ENCODE peak calls at places on chromosome 12, in six cellular contexts. A, I, H, K, V and Q are unnamed samples.
A peak's percentile ranks its signal among the peaks of the same experiment; 100 is the strongest.

GRCh38 chr12:10031318-10031717 is 836 bp downstream of the CLEC9A start:
- DNase-seq in H (no peak), K (no peak), A (no peak), V (peak; percentile 77), I (no peak), Q (no peak)

GRCh38 chr12:67077617-67078016 is 191.5 kb upstream of the CAND1 start:
- DNase-seq in I (no peak), A (no peak), V (no peak), H (no peak), K (no peak), Q (no peak)

GRCh38 chr12:29066061-29066588 is 83.0 kb upstream of the FAR2 start:
- DNase-seq in I (no peak), A (no peak), V (peak; percentile 32), K (no peak), H (no peak), Q (no peak)

GRCh38 chr12:128365831-128366231 is 98.9 kb downstream of the TMEM132C start:
- DNase-seq in H (no peak), V (no peak), I (no peak), K (peak; percentile 26), A (no peak), Q (no peak)

GRCh38 chr12:111450676-111451075 is 45.0 kb downstream of the SH2B3 start:
- DNase-seq in A (no peak), K (no peak), I (no peak), V (no peak), H (no peak), Q (no peak)

GRCh38 chr12:544142-544541 is 84.4 kb downstream of the B4GALNT3 start:
- DNase-seq in I (no peak), K (no peak), H (no peak), V (no peak), A (no peak), Q (no peak)

GRCh38 chr12:84969226-84969625 is 56.6 kb upstream of the SLC6A15 start:
- DNase-seq in V (no peak), I (no peak), A (no peak), K (no peak), H (no peak), Q (no peak)

GRCh38 chr12:105852958-105853357 is 285.8 kb downstream of the NUAK1 start:
- DNase-seq in I (no peak), H (no peak), V (no peak), K (no peak), A (no peak), Q (no peak)

GRCh38 chr12:122928891-122929538 is 33.1 kb upstream of the VPS37B start:
- DNase-seq in I (no peak), A (no peak), K (no peak), H (no peak), V (no peak), Q (no peak)

GRCh38 chr12:53295891-53296219 is 513 bp downstream of the PFDN5 start:
- DNase-seq in H (no peak), V (no peak), K (no peak), I (no peak), A (no peak), Q (no peak)

GRCh38 chr12:112165624-112166023 is 40.3 kb downstream of the TRAFD1 start:
- DNase-seq in I (no peak), H (no peak), V (no peak), K (no peak), A (no peak), Q (no peak)

GRCh38 chr12:110254971-110255540 is 26.0 kb upstream of the ATP2A2 start:
- DNase-seq in K (no peak), V (no peak), I (no peak), A (no peak), H (no peak), Q (no peak)

GRCh38 chr12:40691913-40692616 is at the start of gene CNTN1:
- DNase-seq in H (no peak), A (no peak), K (no peak), V (no peak), I (no peak), Q (peak; percentile 95)

GRCh38 chr12:45477526-45477925 is 252.0 kb upstream of the ARID2 start:
- DNase-seq in K (no peak), I (no peak), A (peak; percentile 3), H (no peak), V (no peak), Q (no peak)

GRCh38 chr12:22626429-22626828 is 1.5 kb downstream of the ETNK1 start:
- DNase-seq in K (no peak), V (no peak), H (no peak), A (peak; percentile 10), I (no peak), Q (no peak)

GRCh38 chr12:91923864-91924263 is 221.8 kb downstream of the BTG1 start:
- DNase-seq in K (no peak), I (no peak), A (no peak), V (no peak), H (no peak), Q (no peak)

GRCh38 chr12:58310368-58310767 is 369.0 kb downstream of the ATP23 start:
- DNase-seq in K (no peak), H (no peak), I (no peak), V (no peak), A (no peak), Q (no peak)

GRCh38 chr12:113251404-113252070 is 30.3 kb downstream of the TPCN1 start:
- DNase-seq in I (no peak), K (no peak), H (no peak), V (no peak), A (no peak), Q (no peak)

GRCh38 chr12:109113661-109114321 is 2.6 kb upstream of the ACACB start:
- DNase-seq in I (no peak), V (no peak), K (no peak), A (no peak), H (no peak), Q (no peak)

GRCh38 chr12:68350753-68351152 is 18.6 kb upstream of the MDM1 start:
- DNase-seq in I (no peak), V (no peak), A (no peak), K (no peak), H (no peak), Q (no peak)

GRCh38 chr12:13347241-13348043 is 150.9 kb downstream of the EMP1 start:
- DNase-seq in K (no peak), A (peak; percentile 71), H (no peak), V (no peak), I (no peak), Q (no peak)

GRCh38 chr12:125193798-125194562 is 128.7 kb downstream of the AACS start:
- DNase-seq in V (no peak), I (no peak), K (no peak), A (no peak), H (no peak), Q (peak; percentile 11)

GRCh38 chr12:104667139-104667538 is 210.4 kb downstream of the CHST11 start:
- DNase-seq in K (no peak), I (no peak), H (no peak), V (no peak), A (no peak), Q (no peak)